ENCODE peak calls at places on chromosomes 7 and 10, in eight cellular contexts. V is glutamatergic neuron; D is transverse colon; B is right atrium auricular region; H is epithelial cell of esophagus; X is CD8-positive, alpha-beta T cell; E is lower lobe of right lung; R is OCI-LY7. O is an unnamed sample.

GRCh38 chr7:56287429-56288138 is 171.4 kb upstream of the NUPR2 start:
- DNase-seq in V (no peak), D (no peak), B (no peak), H (peak), X (no peak), E (no peak), R (no peak), O (no peak)

GRCh38 chr7:27151341-27151944 is 940 bp downstream of the HOXA3 start:
- DNase-seq in V (no peak), D (no peak), B (no peak), H (no peak), X (peak), E (peak), R (no peak), O (no peak)

GRCh38 chr7:22375359-22376048 is 18.6 kb upstream of the RAPGEF5 start:
- DNase-seq in V (no peak), D (no peak), B (no peak), H (peak), X (no peak), E (no peak), R (no peak), O (no peak)

GRCh38 chr7:99631311-99632109 is 14.8 kb downstream of the ZSCAN25 start:
- DNase-seq in V (no peak), D (no peak), B (no peak), H (peak), X (no peak), E (no peak), R (peak), O (no peak)

GRCh38 chr10:6200588-6201510 is 1.9 kb upstream of the PFKFB3 start:
- DNase-seq in V (peak), D (peak), B (no peak), H (peak), X (peak), E (no peak), R (peak), O (no peak)

GRCh38 chr10:77114181-77114821 is 523.3 kb downstream of the KCNMA1 start:
- DNase-seq in V (no peak), D (no peak), B (no peak), H (no peak), X (no peak), E (no peak), R (no peak), O (no peak)

GRCh38 chr7:128830231-128831177 is at the start of gene FLNC:
- DNase-seq in V (peak), D (peak), B (no peak), H (peak), X (peak), E (no peak), R (no peak), O (no peak)

GRCh38 chr7:130421685-130422084 is 19.1 kb downstream of the CEP41 start:
- DNase-seq in V (no peak), D (no peak), B (no peak), H (peak), X (no peak), E (no peak), R (no peak), O (no peak)

GRCh38 chr7:112790651-112790973 is 419 bp upstream of the TMEM168 start:
- DNase-seq in V (no peak), D (no peak), B (no peak), H (peak), X (no peak), E (no peak), R (peak), O (peak)

GRCh38 chr7:14424675-14425074 is 435.2 kb upstream of the ETV1 start:
- DNase-seq in V (no peak), D (no peak), B (no peak), H (peak), X (no peak), E (no peak), R (no peak), O (no peak)

GRCh38 chr7:70072220-70072619 is 473.9 kb downstream of the AUTS2 start:
- DNase-seq in V (no peak), D (no peak), B (no peak), H (no peak), X (no peak), E (no peak), R (no peak), O (no peak)

GRCh38 chr7:133560900-133561299 is 308.0 kb downstream of the EXOC4 start:
- DNase-seq in V (no peak), D (no peak), B (no peak), H (peak), X (no peak), E (no peak), R (no peak), O (peak)

GRCh38 chr7:2522780-2523433 is 3.3 kb downstream of the LFNG start:
- DNase-seq in V (no peak), D (peak), B (no peak), H (peak), X (no peak), E (no peak), R (no peak), O (no peak)

GRCh38 chr10:22325948-22326702 is 5.2 kb downstream of the BMI1 start:
- DNase-seq in V (no peak), D (no peak), B (no peak), H (no peak), X (no peak), E (no peak), R (no peak), O (no peak)

GRCh38 chr10:131980757-131981428 is 830 bp downstream of the BNIP3 start:
- DNase-seq in V (peak), D (no peak), B (no peak), H (no peak), X (no peak), E (no peak), R (no peak), O (no peak)

GRCh38 chr7:18829518-18830252 is 287.8 kb downstream of the TWIST1 start:
- DNase-seq in V (no peak), D (no peak), B (no peak), H (peak), X (no peak), E (no peak), R (no peak), O (no peak)

GRCh38 chr10:4093438-4093837 is 308.4 kb upstream of the KLF6 start:
- DNase-seq in V (no peak), D (no peak), B (no peak), H (no peak), X (no peak), E (no peak), R (no peak), O (no peak)

GRCh38 chr10:33099748-33100147 is 141.7 kb upstream of the ITGB1 start:
- DNase-seq in V (no peak), D (no peak), B (no peak), H (no peak), X (no peak), E (no peak), R (no peak), O (no peak)

GRCh38 chr10:75187961-75188426 is 22.6 kb upstream of the VDAC2 start:
- DNase-seq in V (peak), D (peak), B (peak), H (peak), X (peak), E (no peak), R (peak), O (peak)

GRCh38 chr7:5755704-5756131 is 25.7 kb downstream of the RNF216 start:
- DNase-seq in V (no peak), D (no peak), B (no peak), H (peak), X (no peak), E (no peak), R (no peak), O (no peak)

GRCh38 chr7:41581041-41581440 is 121.8 kb downstream of the INHBA start:
- DNase-seq in V (no peak), D (no peak), B (no peak), H (no peak), X (no peak), E (no peak), R (no peak), O (no peak)

GRCh38 chr7:104450861-104451260 is 122.5 kb downstream of the LHFPL3 start:
- DNase-seq in V (no peak), D (no peak), B (no peak), H (no peak), X (no peak), E (no peak), R (no peak), O (no peak)

GRCh38 chr10:128927821-128928220 is 539.2 kb upstream of the MGMT start:
- DNase-seq in V (peak), D (no peak), B (no peak), H (no peak), X (no peak), E (no peak), R (no peak), O (no peak)

GRCh38 chr10:14382022-14382421 is 51.3 kb upstream of the FRMD4A start:
- DNase-seq in V (no peak), D (no peak), B (no peak), H (no peak), X (peak), E (no peak), R (no peak), O (no peak)

GRCh38 chr7:101595246-101595645 is 33.9 kb downstream of the MYL10 start:
- DNase-seq in V (no peak), D (no peak), B (no peak), H (no peak), X (no peak), E (no peak), R (no peak), O (no peak)

GRCh38 chr7:88062238-88062637 is 128.2 kb downstream of the ADAM22 start:
- DNase-seq in V (no peak), D (no peak), B (no peak), H (no peak), X (no peak), E (no peak), R (no peak), O (no peak)

GRCh38 chr7:93923946-93924345 is 2.4 kb downstream of the GNG11 start:
- DNase-seq in V (no peak), D (no peak), B (no peak), H (no peak), X (no peak), E (no peak), R (no peak), O (no peak)

GRCh38 chr7:155811560-155811894 is 736 bp downstream of the SHH start:
- DNase-seq in V (no peak), D (peak), B (no peak), H (peak), X (no peak), E (peak), R (no peak), O (no peak)

GRCh38 chr10:70785190-70785589 is at the start of gene TBATA:
- DNase-seq in V (no peak), D (no peak), B (no peak), H (no peak), X (no peak), E (no peak), R (no peak), O (peak)

GRCh38 chr7:73528204-73528603 is 6.1 kb upstream of the BAZ1B start:
- DNase-seq in V (no peak), D (no peak), B (no peak), H (peak), X (no peak), E (no peak), R (no peak), O (no peak)

GRCh38 chr7:3201937-3202715 is 98.9 kb upstream of the SDK1 start:
- DNase-seq in V (no peak), D (no peak), B (no peak), H (no peak), X (no peak), E (no peak), R (no peak), O (no peak)

GRCh38 chr7:14197280-14197679 is 207.8 kb upstream of the ETV1 start:
- DNase-seq in V (no peak), D (no peak), B (no peak), H (no peak), X (no peak), E (no peak), R (no peak), O (no peak)

GRCh38 chr10:104033966-104034365 is 51.7 kb downstream of the COL17A1 start:
- DNase-seq in V (no peak), D (no peak), B (peak), H (no peak), X (no peak), E (no peak), R (no peak), O (peak)

GRCh38 chr10:31467791-31468535 is 148.9 kb downstream of the ZEB1 start:
- DNase-seq in V (no peak), D (peak), B (no peak), H (peak), X (no peak), E (peak), R (peak), O (peak)
- TF ChIP-seq CTCF in V (peak), D (peak), B (peak), H (peak), X (no peak), E (peak), R (peak), O (peak)

GRCh38 chr7:154423219-154423618 is 371.0 kb downstream of the DPP6 start:
- DNase-seq in V (no peak), D (no peak), B (no peak), H (no peak), X (no peak), E (no peak), R (no peak), O (no peak)
- TF ChIP-seq CTCF in V (no peak), D (no peak), B (no peak), H (no peak), X (no peak), E (no peak), R (no peak), O (no peak)

GRCh38 chr10:58942724-58943123 is 233.7 kb upstream of the PHYHIPL start:
- DNase-seq in V (no peak), D (no peak), B (no peak), H (no peak), X (no peak), E (no peak), R (no peak), O (no peak)
- TF ChIP-seq CTCF in V (no peak), D (no peak), B (no peak), H (no peak), X (no peak), E (no peak), R (no peak), O (no peak)

GRCh38 chr10:123556736-123557135 is 109.4 kb upstream of the GPR26 start:
- DNase-seq in V (no peak), D (no peak), B (peak), H (no peak), X (no peak), E (no peak), R (no peak), O (no peak)

GRCh38 chr10:123553810-123554430 is 112.2 kb upstream of the GPR26 start:
- DNase-seq in V (no peak), D (no peak), B (peak), H (no peak), X (no peak), E (no peak), R (no peak), O (no peak)

GRCh38 chr10:123554656-123555055 is 111.5 kb upstream of the GPR26 start:
- DNase-seq in V (no peak), D (no peak), B (peak), H (no peak), X (no peak), E (no peak), R (no peak), O (no peak)

GRCh38 chr10:123556049-123556448 is 110.1 kb upstream of the GPR26 start:
- DNase-seq in V (no peak), D (no peak), B (peak), H (no peak), X (no peak), E (no peak), R (no peak), O (peak)

DNA sequence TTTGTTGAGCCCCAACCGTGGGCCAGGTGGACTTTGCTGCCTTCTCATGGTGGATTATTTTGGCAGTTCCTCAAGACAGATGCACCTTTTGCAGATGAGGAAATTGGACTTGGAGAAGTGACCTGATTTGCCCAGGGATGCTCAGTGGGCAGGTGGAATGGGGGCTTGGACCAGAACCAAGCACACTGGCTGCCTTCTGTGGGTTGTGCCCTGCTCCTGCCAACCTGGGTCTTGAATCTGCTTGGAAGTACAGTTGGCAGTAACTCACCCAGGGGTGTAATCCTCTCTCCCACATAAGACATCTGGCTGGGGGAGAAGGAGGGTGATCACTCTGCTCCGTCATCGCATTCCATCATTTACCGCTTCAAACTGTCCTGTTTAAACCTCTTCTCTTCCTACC is 110.5 kb upstream of the GPR26 start:
- DNase-seq in V (no peak), D (no peak), B (peak), H (no peak), X (no peak), E (no peak), R (no peak), O (peak)
- TF ChIP-seq CTCF in V (no peak), D (no peak), B (no peak), H (no peak), X (no peak), E (no peak), R (no peak), O (peak)